ENCODE peak calls at places on chromosomes 4 and X, in four cellular contexts. Y, N, D and I are unnamed samples.

GRCh38 chr4:23290656-23291055 is 597.9 kb downstream of the GBA3 start:
- DNase-seq in N (no peak), Y (no peak), D (no peak), I (no peak)

GRCh38 chr4:184313710-184314659 is 96.3 kb upstream of the ENPP6 start:
- DNase-seq in N (no peak), D (no peak), Y (no peak), I (no peak)

GRCh38 chrX:19479458-19479857 is 35.9 kb downstream of the MAP3K15 start:
- DNase-seq in D (no peak), N (no peak), Y (no peak), I (no peak)

GRCh38 chr4:117796677-117797076 is 237.6 kb upstream of the NDST3 start:
- DNase-seq in N (no peak), D (no peak), Y (no peak), I (no peak)

GRCh38 chr4:4436244-4436823 is 49.4 kb downstream of the NSG1 start:
- DNase-seq in Y (no peak), D (no peak), N (no peak), I (no peak)

GRCh38 chrX:46327229-46328081 is 217.8 kb downstream of the ZNF674 start:
- DNase-seq in N (peak), D (no peak), Y (peak), I (no peak)

GRCh38 chr4:68476191-68476590 is 28.9 kb downstream of the TMPRSS11E start:
- DNase-seq in Y (no peak), N (no peak), D (no peak), I (no peak)

GRCh38 chrX:18890724-18891560 is 93.0 kb downstream of the PHKA2 start:
- DNase-seq in Y (peak), D (no peak), N (no peak), I (no peak)

GRCh38 chrX:40945366-40945713 is 139.9 kb upstream of the USP9X start:
- DNase-seq in Y (peak), N (no peak), D (peak), I (no peak)

GRCh38 chr4:148315049-148315448 is 127.2 kb downstream of the NR3C2 start:
- DNase-seq in D (no peak), Y (no peak), N (no peak), I (no peak)

GRCh38 chr4:106062452-106062875 is 167.2 kb downstream of the NPNT start:
- DNase-seq in Y (no peak), D (peak), N (no peak), I (no peak)

GRCh38 chrX:318068-318738 is 393 bp downstream of the GTPBP6 start:
- DNase-seq in N (peak), Y (no peak), D (peak), I (no peak)

GRCh38 chr4:73309211-73309610 is 50.6 kb upstream of the ANKRD17 start:
- DNase-seq in D (no peak), N (no peak), Y (no peak), I (no peak)

GRCh38 chr4:25847329-25847728 is 15.5 kb downstream of the SEL1L3 start:
- DNase-seq in Y (no peak), N (no peak), D (no peak), I (no peak)

GRCh38 chr4:106002979-106003378 is 107.7 kb downstream of the NPNT start:
- DNase-seq in D (no peak), N (no peak), Y (no peak), I (no peak)

GRCh38 chrX:112846787-112847186 is 6.2 kb upstream of the AMOT start:
- DNase-seq in Y (no peak), N (no peak), D (no peak), I (no peak)

GRCh38 chr4:82484987-82485783 is 54.8 kb downstream of the ENOPH1 start:
- DNase-seq in Y (no peak), N (no peak), D (no peak), I (no peak)

GRCh38 chr4:52789774-52790173 is 38.5 kb upstream of the ERVMER34-1 start:
- DNase-seq in N (no peak), D (no peak), Y (no peak), I (no peak)

GRCh38 chrX:24334473-24334872 is 20.6 kb upstream of the SUPT20HL2 start:
- DNase-seq in N (no peak), D (no peak), Y (no peak), I (no peak)

GRCh38 chr4:111011458-111011857 is 388.6 kb upstream of the PITX2 start:
- DNase-seq in N (no peak), D (no peak), Y (peak), I (no peak)

GRCh38 chr4:138912714-138913340 is 102.8 kb upstream of the NOCT start:
- DNase-seq in Y (no peak), N (no peak), D (no peak), I (no peak)

GRCh38 chr4:182938213-182938645 is 21.0 kb upstream of the DCTD start:
- DNase-seq in N (peak), Y (peak), D (no peak), I (peak)

GRCh38 chr4:95640337-95640736 is 91.6 kb upstream of the UNC5C start:
- DNase-seq in Y (no peak), D (no peak), N (no peak), I (no peak)

GRCh38 chrX:154029439-154029838 is 9.7 kb upstream of the IRAK1 start:
- DNase-seq in D (no peak), Y (peak), N (no peak), I (no peak)

GRCh38 chr4:89509708-89510269 is 202.2 kb upstream of the GPRIN3 start:
- DNase-seq in N (no peak), Y (no peak), D (peak), I (no peak)

GRCh38 chrX:134365923-134366322 is 94.0 kb upstream of the HPRT1 start:
- DNase-seq in N (no peak), Y (no peak), D (no peak), I (no peak)

GRCh38 chr4:159899596-159899995 is 796.7 kb downstream of the RAPGEF2 start:
- DNase-seq in D (no peak), Y (no peak), N (no peak), I (no peak)

GRCh38 chr4:124641715-124642380 is 70.7 kb downstream of the ANKRD50 start:
- DNase-seq in D (peak), N (no peak), Y (no peak), I (no peak)

GRCh38 chrX:54444752-54445151 is 4.5 kb downstream of the TSR2 start:
- DNase-seq in N (no peak), Y (no peak), D (no peak), I (no peak)

GRCh38 chr4:141899103-141899502 is 262.7 kb downstream of the IL15 start:
- DNase-seq in D (no peak), Y (no peak), N (no peak), I (peak)

GRCh38 chr4:70734168-70734954 is 12.6 kb downstream of the RUFY3 start:
- DNase-seq in D (no peak), Y (no peak), N (no peak), I (peak)

GRCh38 chr4:16670726-16671125 is 227.7 kb downstream of the LDB2 start:
- DNase-seq in N (no peak), Y (no peak), D (no peak), I (no peak)

GRCh38 chr4:24915121-24915922 is 2.5 kb upstream of the CCDC149 start:
- DNase-seq in Y (peak), N (no peak), D (no peak), I (peak)

GRCh38 chrX:108735087-108735679 is 1.2 kb downstream of the IRS4 start:
- DNase-seq in N (no peak), Y (peak), D (no peak), I (peak)

GRCh38 chr4:137755033-137755471 is 222.8 kb upstream of the PCDH18 start:
- DNase-seq in D (peak), Y (no peak), N (no peak), I (no peak)